ENCODE peak calls at places on chromosomes 2 and 18, in four cellular contexts. E, F, Z and A are unnamed samples.

GRCh38 chr2:37232131-37232933 is 874 bp downstream of the NDUFAF7 start:
- DNase-seq in E (no peak), F (peak; percentile 76), Z (no peak), A (peak; percentile 74)

GRCh38 chr2:150125708-150126107 is 361.8 kb downstream of the RND3 start:
- DNase-seq in E (peak; percentile 19), F (peak; percentile 90), Z (no peak), A (peak; percentile 86)

GRCh38 chr18:9870431-9871023 is 15.2 kb upstream of the TXNDC2 start:
- DNase-seq in E (no peak), F (no peak), Z (no peak), A (no peak)

GRCh38 chr2:53220969-53221368 is 546.6 kb upstream of the CHAC2 start:
- DNase-seq in E (no peak), F (no peak), Z (no peak), A (no peak)

GRCh38 chr2:175414872-175415487 is 233.5 kb upstream of the ATP5MC3 start:
- DNase-seq in E (peak; percentile 33), F (peak; percentile 47), Z (no peak), A (peak; percentile 31)

GRCh38 chr2:202109737-202110184 is 36.7 kb downstream of the KIAA2012 start:
- DNase-seq in E (peak; percentile 10), F (peak; percentile 72), Z (no peak), A (peak; percentile 70)

GRCh38 chr2:190607014-190607597 is 41.8 kb upstream of the NAB1 start:
- DNase-seq in E (no peak), F (peak; percentile 99), Z (no peak), A (peak; percentile 99)

GRCh38 chr2:164981217-164981990 is 26.1 kb upstream of the SLC38A11 start:
- DNase-seq in E (no peak), F (peak; percentile 66), Z (no peak), A (peak; percentile 54)

GRCh38 chr18:27860701-27861107 is 316.2 kb downstream of the CDH2 start:
- DNase-seq in E (no peak), F (peak; percentile 82), Z (no peak), A (peak; percentile 75)

GRCh38 chr18:68843467-68844089 is 45.7 kb downstream of the CCDC102B start:
- DNase-seq in E (no peak), F (no peak), Z (no peak), A (no peak)

GRCh38 chr2:190841707-190842505 is 38.7 kb upstream of the GLS start:
- DNase-seq in E (no peak), F (peak; percentile 83), Z (no peak), A (peak; percentile 75)

GRCh38 chr2:29940706-29941105 is 19.3 kb upstream of the ALK start:
- DNase-seq in E (no peak), F (peak; percentile 3), Z (no peak), A (peak; percentile 4)

GRCh38 chr18:48675330-48675761 is 136.5 kb downstream of the CTIF start:
- DNase-seq in E (peak; percentile 88), F (peak; percentile 77), Z (peak; percentile 66), A (peak; percentile 69)

GRCh38 chr18:5057348-5058012 is 139.6 kb downstream of the AKAIN1 start:
- DNase-seq in E (peak; percentile 63), F (peak; percentile 26), Z (no peak), A (peak; percentile 11)

GRCh38 chr2:148362144-148362796 is 282.3 kb upstream of the EPC2 start:
- DNase-seq in E (no peak), F (no peak), Z (no peak), A (no peak)

GRCh38 chr2:3377279-3377611 is 373 bp downstream of the EIPR1 start:
- DNase-seq in E (no peak), F (peak; percentile 55), Z (no peak), A (peak; percentile 35)

GRCh38 chr2:237726401-237726830 is 72.2 kb upstream of the RBM44 start:
- DNase-seq in E (peak; percentile 38), F (peak; percentile 84), Z (no peak), A (peak; percentile 83)

GRCh38 chr2:38245114-38245641 is 131.9 kb downstream of the ATL2 start:
- DNase-seq in E (no peak), F (peak; percentile 54), Z (no peak), A (peak; percentile 50)

GRCh38 chr2:178909507-178909906 is 102.3 kb upstream of the TTN start:
- DNase-seq in E (no peak), F (no peak), Z (no peak), A (no peak)

GRCh38 chr2:201833796-201834195 is 27.5 kb downstream of the CDK15 start:
- DNase-seq in E (no peak), F (peak; percentile 61), Z (no peak), A (peak; percentile 43)